ENCODE peak calls at places on chromosomes 1 and 21, in nine cellular contexts. I is GM23338, A is GM23248, R is SK-N-SH, K is PC-3, T is MM.1S, L is OCI-LY7, C is HCT116, B is hepatocyte. M is an unnamed sample.

GRCh38 chr1:61221642-61222041 is 139.3 kb downstream of the NFIA start:
- DNase-seq in I (no peak), R (no peak), B (no peak), K (no peak), A (peak; percentile 81), C (no peak), L (no peak), T (no peak), M (no peak)

GRCh38 chr1:45586769-45587168 is 2.9 kb downstream of the NASP start:
- DNase-seq in C (no peak), I (no peak), A (peak; percentile 15), T (no peak), K (no peak), B (no peak), R (no peak), L (no peak), M (no peak)

GRCh38 chr21:43877936-43878575 is 13.0 kb downstream of the AGPAT3 start:
- DNase-seq in C (no peak), I (no peak), A (no peak), K (no peak), R (no peak), L (no peak), T (no peak), B (no peak), M (no peak)

GRCh38 chr1:102834688-102835320 is 273.5 kb downstream of the COL11A1 start:
- DNase-seq in R (no peak), K (peak; percentile 92), A (peak; percentile 73), T (no peak), L (no peak), B (no peak), I (no peak), C (no peak), M (no peak)

GRCh38 chr1:66240491-66241484 is 293.2 kb upstream of the SGIP1 start:
- DNase-seq in C (no peak), I (no peak), K (no peak), T (no peak), R (no peak), L (no peak), A (no peak), B (no peak), M (no peak)

GRCh38 chr1:55816456-55816794 is 601.3 kb upstream of the USP24 start:
- DNase-seq in I (no peak), K (no peak), C (no peak), R (no peak), B (no peak), T (peak; percentile 88), A (no peak), L (no peak), M (no peak)

GRCh38 chr1:111454859-111455641 is 5.8 kb downstream of the ATP5PB start:
- DNase-seq in C (no peak), I (no peak), B (no peak), A (peak; percentile 38), R (no peak), T (no peak), L (no peak), K (no peak), M (no peak)

GRCh38 chr1:32900371-32900955 is 726 bp downstream of the TMEM54 start:
- DNase-seq in I (no peak), T (no peak), C (no peak), R (peak; percentile 51), K (no peak), B (no peak), A (no peak), L (no peak), M (peak; percentile 43)

GRCh38 chr1:38000233-38000528 is 5.1 kb downstream of the FHL3 start:
- DNase-seq in K (no peak), B (no peak), R (no peak), C (no peak), A (no peak), I (no peak), L (no peak), T (no peak), M (no peak)

GRCh38 chr1:119097380-119097779 is 43.1 kb downstream of the WARS2 start:
- DNase-seq in B (no peak), C (no peak), A (peak; percentile 51), K (peak; percentile 4), L (no peak), T (no peak), I (no peak), R (no peak), M (no peak)

GRCh38 chr1:197862671-197863070 is 39.8 kb upstream of the C1orf53 start:
- DNase-seq in R (no peak), B (no peak), K (peak; percentile 52), L (no peak), I (no peak), A (peak; percentile 38), T (no peak), C (no peak), M (no peak)

GRCh38 chr1:114011796-114012195 is 32.5 kb downstream of the OLFML3 start:
- DNase-seq in K (no peak), A (peak; percentile 51), T (no peak), C (no peak), R (no peak), I (no peak), L (no peak), B (no peak), M (no peak)

GRCh38 chr1:114009393-114009792 is 30.1 kb downstream of the OLFML3 start:
- DNase-seq in K (peak; percentile 34), T (no peak), R (no peak), A (peak; percentile 56), L (no peak), B (no peak), C (no peak), I (no peak), M (no peak)

GRCh38 chr1:114008352-114009041 is 29.2 kb downstream of the OLFML3 start:
- DNase-seq in L (no peak), I (no peak), A (peak; percentile 17), B (no peak), C (no peak), K (no peak), T (no peak), R (no peak), M (no peak)

GRCh38 chr1:114010433-114011184 is 31.3 kb downstream of the OLFML3 start:
- DNase-seq in L (no peak), B (no peak), K (no peak), C (no peak), A (no peak), I (peak; percentile 31), R (no peak), T (no peak), M (no peak)

GRCh38 chr1:114009042-114009392 is 29.7 kb downstream of the OLFML3 start:
- DNase-seq in T (no peak), L (no peak), I (no peak), A (no peak), B (no peak), K (no peak), C (no peak), R (no peak), M (no peak)
- H3K4me1 ChIP-seq in T (no peaks in the 10 kb centered on the region), L (no peaks in the 10 kb centered on the region), I (peaks cover 20% of the 10 kb centered on the region), A (peaks cover 19% of the 10 kb centered on the region), B (peaks cover 19% of the 10 kb centered on the region), K (peaks cover under 1% of the 10 kb centered on the region), C (peaks cover 5% of the 10 kb centered on the region), R (no peaks in the 10 kb centered on the region), M (peaks cover 5% of the 10 kb centered on the region)

DNA sequence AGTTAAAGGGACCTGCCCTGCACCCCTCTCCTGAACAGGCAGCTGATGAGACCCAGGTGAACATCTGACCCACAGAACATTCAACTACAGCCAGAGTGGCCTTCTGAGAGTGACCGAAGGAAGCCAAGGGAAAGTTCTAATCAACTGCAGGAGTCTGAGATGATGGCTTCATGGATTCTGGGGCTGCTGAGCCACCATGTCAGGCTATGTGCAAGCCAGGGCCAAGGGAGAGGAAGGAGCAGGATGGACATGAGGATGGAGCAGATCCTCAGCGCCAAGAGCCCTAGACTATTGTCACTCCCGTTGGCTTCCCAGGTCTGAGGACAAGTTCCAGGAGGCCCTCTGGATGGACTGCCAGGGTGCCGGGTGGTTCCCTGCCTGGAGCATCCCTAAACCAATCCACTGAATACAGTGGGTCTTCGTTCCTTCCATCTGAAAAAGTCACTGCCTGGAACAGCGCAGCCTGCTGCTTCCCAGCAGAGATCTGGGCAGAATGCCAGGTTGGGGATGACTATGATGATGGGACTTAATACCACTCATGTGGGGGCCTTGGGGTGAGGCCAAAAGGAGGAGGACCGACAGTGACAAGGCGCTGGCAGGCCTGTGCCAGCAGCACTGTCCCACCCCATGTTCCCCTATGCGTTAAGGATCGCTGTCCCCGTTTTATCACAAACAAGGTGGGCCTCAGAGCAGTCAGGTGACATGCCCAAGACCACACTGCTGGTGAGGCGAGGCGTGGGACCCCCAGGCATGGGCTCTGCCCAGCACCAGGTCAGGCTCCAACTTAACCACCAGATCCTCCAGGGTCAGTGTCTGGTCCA is 19.8 kb downstream of the SPOCD1 start:
- DNase-seq in I (no peak), L (no peak), R (peak; percentile 61), T (no peak), C (no peak), B (peak; percentile 54), A (peak; percentile 87), K (peak; percentile 39), M (no peak)
- TF ChIP-seq EZH2phosphoT487 in I (no peak), L (no peak), R (no peak), T (no peak), C (no peak), B (no peak), A (no peak), K (no peak), M (no peak)

DNA sequence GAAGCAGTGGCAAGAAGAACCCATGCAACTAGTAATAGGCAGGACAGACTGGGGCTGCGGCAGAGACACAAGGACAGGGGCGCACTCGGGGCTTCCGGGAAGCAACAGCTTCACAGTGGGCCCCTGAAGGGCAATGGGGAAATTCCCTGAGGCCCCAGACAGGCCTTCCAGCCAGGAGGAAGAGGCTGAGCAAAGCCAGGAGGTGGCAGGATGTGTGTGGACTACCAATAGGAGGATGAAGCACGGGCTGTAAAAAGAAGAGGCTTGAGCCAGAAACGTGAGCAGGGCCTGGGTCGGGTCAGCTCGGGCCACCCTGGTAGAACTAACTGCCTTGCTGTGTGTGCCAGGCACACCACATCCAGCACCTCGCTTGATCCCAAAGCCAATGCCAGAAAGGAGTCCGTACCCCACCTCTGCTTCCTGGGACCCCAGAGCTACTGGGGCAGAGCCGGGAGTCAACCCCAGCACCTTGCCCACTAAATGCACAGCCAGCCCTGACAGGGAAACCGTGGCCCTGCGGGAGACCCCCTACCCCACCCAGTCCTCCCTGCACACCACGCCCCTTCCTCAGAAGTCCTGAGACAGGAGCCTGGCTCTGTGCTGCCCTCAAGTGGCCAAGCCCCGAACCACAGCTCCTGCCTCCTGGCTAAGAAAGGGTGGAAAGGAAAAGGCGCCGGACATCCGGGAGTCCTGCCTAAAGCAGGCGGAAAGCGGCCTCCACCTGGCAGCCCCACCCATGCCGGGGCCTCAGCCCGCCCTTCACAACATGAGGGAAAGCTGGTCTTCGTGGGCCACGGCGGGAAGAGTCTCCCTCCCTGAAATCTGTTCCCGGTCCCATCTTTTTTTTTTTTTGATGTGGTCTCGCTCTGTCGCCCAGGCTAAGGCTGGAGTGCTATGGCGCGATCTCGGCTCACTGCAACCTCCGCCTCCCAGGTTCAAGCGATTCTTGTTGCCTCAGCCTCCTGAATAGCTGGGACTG is 33.7 kb downstream of the TTC39A start:
- DNase-seq in B (peak; percentile 86), A (peak; percentile 78), T (peak; percentile 72), K (peak; percentile 93), C (peak; percentile 61), L (peak; percentile 74), R (peak; percentile 91), I (peak; percentile 94), M (peak; percentile 87)
- H3K4me2 ChIP-seq in B (peak overlapping the region; percentile 71), A (peak overlapping the region; percentile 68), T (peak overlapping the region; percentile 81), K (peak overlapping the region; percentile 42), C (peak overlapping the region; percentile 43), L (peak overlapping the region; percentile 46), R (peak overlapping the region; percentile 65), I (peak overlapping the region; percentile 49), M (peak overlapping the region; percentile 45)

DNA sequence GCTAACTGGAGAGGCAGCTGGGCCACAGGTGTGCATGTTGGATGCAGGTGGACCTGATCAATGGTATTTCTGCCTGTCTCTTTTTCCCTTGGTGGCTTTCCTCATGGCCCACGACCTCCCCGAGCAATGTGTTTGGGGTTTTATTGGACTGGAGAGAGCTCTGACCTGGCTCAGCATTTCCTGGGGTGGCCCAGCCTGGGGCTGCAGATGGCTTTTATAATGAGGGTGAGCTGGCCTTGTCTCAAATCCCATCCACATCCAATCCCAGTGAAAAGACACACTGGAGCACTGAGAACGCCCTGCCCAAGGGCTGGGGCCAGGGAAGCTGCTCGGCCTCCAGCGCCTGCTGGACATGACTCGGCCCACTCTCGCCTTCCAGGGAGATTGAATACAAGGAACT is 44.1 kb downstream of the SIM2 start:
- DNase-seq in I (no peak), A (no peak), T (no peak), R (no peak), L (no peak), K (no peak), C (no peak), B (no peak), M (no peak)
- H3K4me1 ChIP-seq in I (no peaks in the 10 kb centered on the region), A (no peaks in the 10 kb centered on the region), T (no peaks in the 10 kb centered on the region), R (peaks cover 14% of the 10 kb centered on the region), L (no peaks in the 10 kb centered on the region), K (no peaks in the 10 kb centered on the region), C (no peaks in the 10 kb centered on the region), B (no peaks in the 10 kb centered on the region), M (peaks cover 6% of the 10 kb centered on the region)